ENCODE peak calls at places on chromosomes 7 and 10, in five cellular contexts. E, F, O, D and V are unnamed samples.

GRCh38 chr7:36265720-36266119 is 112.7 kb downstream of the EEPD1 start:
- DNase-seq in O (no peak), F (no peak), D (peak), E (no peak), V (no peak)

GRCh38 chr7:45048748-45049147 is 40.0 kb downstream of the NACAD start:
- DNase-seq in O (no peak), E (no peak), F (no peak), D (no peak), V (no peak)

GRCh38 chr10:103793920-103794883 is 61.2 kb downstream of the SH3PXD2A start:
- DNase-seq in D (no peak), E (no peak), O (peak), F (peak), V (peak)

GRCh38 chr10:128069351-128070051 is 56.7 kb downstream of the MKI67 start:
- DNase-seq in E (peak), O (peak), D (peak), F (peak), V (no peak)

GRCh38 chr10:14008648-14009072 is 322.1 kb downstream of the FRMD4A start:
- DNase-seq in O (no peak), F (no peak), E (no peak), D (no peak), V (no peak)

GRCh38 chr7:3107889-3108570 is 64.4 kb upstream of the CARD11 start:
- DNase-seq in E (no peak), F (no peak), O (no peak), D (no peak), V (peak)

GRCh38 chr10:128851726-128852125 is 615.3 kb upstream of the MGMT start:
- DNase-seq in O (no peak), D (no peak), E (no peak), F (no peak), V (no peak)

GRCh38 chr7:137324796-137325700 is 18.5 kb downstream of the PTN start:
- DNase-seq in E (no peak), F (peak), D (no peak), O (no peak), V (no peak)

GRCh38 chr10:130368761-130369560 is 232.8 kb downstream of the GLRX3 start:
- DNase-seq in E (no peak), O (no peak), D (no peak), F (no peak), V (no peak)